ENCODE peak calls at places on chromosome 7, in six cellular contexts. C is neuronal stem cell; N is effector memory CD4-positive, alpha-beta T cell; H is fibroblast of lung; T is stomach; V is gastrocnemius medialis. O is an unnamed sample. For H3K9me3, the result is how much of the 10 kb centered on the place peaks cover.

GRCh38 chr7:106346678-106347217 is 62.0 kb upstream of the NAMPT start:
- DNase-seq in H (peak), V (no peak), C (no peak), T (no peak), N (peak), O (no peak)

GRCh38 chr7:151276651-151277590 is 28.4 kb upstream of the SMARCD3 start:
- DNase-seq in H (peak), C (peak), V (no peak), T (peak), N (peak), O (no peak)

GRCh38 chr7:48441848-48442492 is 270.7 kb downstream of the ABCA13 start:
- DNase-seq in T (no peak), V (no peak), N (no peak), H (no peak), C (no peak), O (no peak)

GRCh38 chr7:49398730-49399129 is 374.7 kb upstream of the VWC2 start:
- DNase-seq in C (no peak), N (no peak), H (peak), T (no peak), V (no peak), O (no peak)

GRCh38 chr7:4271716-4272015 is 410.4 kb upstream of the FOXK1 start:
- DNase-seq in C (no peak), T (no peak), N (no peak), H (no peak), V (no peak), O (no peak)

GRCh38 chr7:32163141-32163806 is 93.1 kb upstream of the PDE1C start:
- DNase-seq in N (no peak), C (no peak), H (peak), T (no peak), V (no peak), O (peak)

GRCh38 chr7:140684066-140684950 is 11.6 kb downstream of the ADCK2 start:
- DNase-seq in T (no peak), C (no peak), H (no peak), N (no peak), V (no peak), O (no peak)

GRCh38 chr7:8442814-8443304 is 9.4 kb downstream of the NXPH1 start:
- DNase-seq in C (peak), H (peak), V (no peak), T (peak), N (no peak), O (no peak)

GRCh38 chr7:650339-651031 is 76.0 kb upstream of the DNAAF5 start:
- DNase-seq in H (no peak), V (no peak), N (no peak), T (no peak), C (no peak), O (no peak)

GRCh38 chr7:70193514-70193913 is 595.2 kb downstream of the AUTS2 start:
- DNase-seq in C (no peak), T (no peak), V (no peak), N (no peak), H (peak), O (no peak)

GRCh38 chr7:120794100-120794729 is 63.7 kb downstream of the TSPAN12 start:
- DNase-seq in T (no peak), H (peak), N (no peak), V (no peak), C (no peak), O (no peak)

GRCh38 chr7:3437467-3437866 is 136.4 kb downstream of the SDK1 start:
- DNase-seq in T (no peak), H (no peak), C (no peak), V (no peak), N (no peak), O (no peak)

GRCh38 chr7:69837387-69838068 is 239.3 kb downstream of the AUTS2 start:
- DNase-seq in V (no peak), T (no peak), N (no peak), C (peak), H (peak), O (no peak)

GRCh38 chr7:125775319-125775718 is 845.7 kb upstream of the POT1 start:
- DNase-seq in C (no peak), T (no peak), H (no peak), N (no peak), V (no peak), O (no peak)

GRCh38 chr7:17599733-17600685 is 301.6 kb downstream of the AHR start:
- DNase-seq in C (no peak), N (no peak), H (peak), V (no peak), T (no peak), O (no peak)

GRCh38 chr7:5595545-5596045 is 172.0 kb upstream of the TNRC18 start:
- DNase-seq in V (no peak), H (peak), T (no peak), N (no peak), C (no peak), O (peak)

GRCh38 chr7:35185908-35186731 is 67.8 kb downstream of the TBX20 start:
- DNase-seq in C (peak), N (no peak), T (no peak), H (peak), V (no peak), O (no peak)

GRCh38 chr7:129859188-129859587 is 93.6 kb downstream of the UBE2H start:
- DNase-seq in N (no peak), H (peak), V (no peak), C (no peak), T (no peak), O (no peak)

GRCh38 chr7:37448057-37448636 is 517 bp downstream of the ELMO1 start:
- DNase-seq in N (peak), V (no peak), C (no peak), T (no peak), H (no peak), O (no peak)

GRCh38 chr7:16648551-16648950 is 2.6 kb downstream of the BZW2 start:
- DNase-seq in C (no peak), T (no peak), V (no peak), H (no peak), N (no peak), O (no peak)

DNA sequence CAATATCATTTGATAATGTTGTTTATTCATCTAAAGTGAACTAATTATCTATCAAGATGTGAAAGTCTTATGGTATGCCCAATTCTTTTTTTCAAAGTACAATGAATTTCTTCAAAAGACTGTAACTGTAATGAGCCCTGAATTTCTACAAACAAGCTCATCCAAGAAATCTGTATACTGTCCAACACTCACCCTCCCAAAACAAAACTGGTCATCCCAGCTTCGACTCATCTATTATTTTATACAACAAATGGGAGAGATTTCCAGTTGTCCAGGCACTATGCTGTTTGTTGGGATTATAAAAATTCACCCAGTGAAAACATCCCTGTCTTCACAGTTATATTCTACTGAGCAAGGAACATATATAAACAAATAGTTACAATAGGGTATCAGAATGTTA is 806.9 kb downstream of the TNS3 start:
- DNase-seq in N (no peak), T (no peak), H (no peak), V (no peak), C (no peak), O (no peak)
- H3K27ac ChIP-seq in N (no peak), T (no peak), H (no peak), V (peak), C (no peak), O (peak)

DNA sequence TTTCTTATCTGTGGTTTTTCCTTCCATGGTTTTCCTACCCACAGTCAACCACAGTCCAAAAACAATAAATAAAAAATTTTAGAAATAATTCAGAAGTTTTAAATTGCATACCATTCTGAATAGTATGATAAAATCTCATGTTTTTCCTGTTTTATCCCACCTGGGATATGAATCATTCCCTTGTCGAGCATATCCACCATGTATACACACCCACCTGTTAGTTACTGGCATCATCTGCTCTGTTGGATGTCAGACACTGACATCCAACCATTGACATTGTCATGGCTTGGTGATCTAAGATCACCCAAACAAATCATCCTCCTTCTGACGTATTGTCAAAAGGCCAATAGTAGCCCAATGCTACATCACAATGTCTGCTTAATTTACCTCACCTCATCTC is 749.8 kb downstream of the TNS3 start:
- DNase-seq in H (peak), V (no peak), N (no peak), T (no peak), C (no peak), O (no peak)
- H3K9me3 ChIP-seq in H (under half), V (under half), N (under half), T (under half), C (under half), O (under half)

DNA sequence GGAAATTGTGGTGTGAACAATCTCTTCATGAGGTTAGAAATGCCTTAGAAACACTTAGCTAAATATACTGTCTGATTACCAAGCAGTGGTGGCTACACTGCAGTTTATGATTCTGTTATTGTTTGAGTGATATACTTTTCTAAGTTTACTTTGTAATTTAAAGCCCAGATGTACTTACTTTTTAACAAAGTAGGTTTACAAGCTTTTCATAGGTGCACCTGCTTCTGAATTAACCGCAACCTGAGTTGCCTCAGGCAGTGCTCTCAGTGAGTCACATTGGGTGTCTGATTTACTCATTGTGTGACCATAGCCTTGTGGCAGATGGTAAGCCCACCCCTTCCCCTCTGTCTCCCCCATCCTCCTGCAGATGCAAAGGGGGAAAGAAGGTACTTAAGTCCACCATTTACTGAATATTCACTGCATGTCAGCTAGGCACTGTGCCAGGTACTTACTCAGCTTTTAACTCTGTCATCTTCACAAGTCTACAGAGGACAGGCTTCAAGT is 9.0 kb downstream of the MTURN start:
- DNase-seq in V (no peak), N (no peak), H (peak), T (no peak), C (no peak), O (no peak)
- H3K27ac ChIP-seq in V (peak), N (no peak), H (no peak), T (peak), C (no peak), O (peak)

GRCh38 chr7:56449762-56450161 is 333.5 kb upstream of the NUPR2 start:
- DNase-seq in V (no peak), C (no peak), T (no peak), N (no peak), H (no peak), O (no peak)
- H3K9me3 ChIP-seq in V (under half), C (under half), T (half or more), N (under half), H (under half), O (under half)

GRCh38 chr7:20896996-20897395 is 110.3 kb upstream of the SP8 start:
- DNase-seq in C (no peak), H (no peak), V (no peak), T (no peak), N (no peak), O (no peak)
- H3K27ac ChIP-seq in C (no peak), H (no peak), V (no peak), T (no peak), N (no peak), O (no peak)

GRCh38 chr7:157822688-157823031 is 485.9 kb downstream of the DNAJB6 start:
- DNase-seq in V (no peak), H (no peak), C (no peak), N (no peak), T (no peak), O (no peak)

GRCh38 chr7:157820796-157821195 is 484.0 kb downstream of the DNAJB6 start:
- DNase-seq in V (no peak), C (no peak), H (no peak), T (no peak), N (no peak), O (no peak)

GRCh38 chr7:157824011-157824818 is 487.4 kb downstream of the DNAJB6 start:
- DNase-seq in T (no peak), H (no peak), V (no peak), C (no peak), N (no peak), O (no peak)

GRCh38 chr7:157824819-157825121 is 488.0 kb downstream of the DNAJB6 start:
- DNase-seq in T (no peak), C (no peak), H (no peak), V (no peak), N (no peak), O (no peak)

GRCh38 chr7:157821959-157822687 is 485.3 kb downstream of the DNAJB6 start:
- DNase-seq in N (no peak), T (no peak), C (no peak), V (no peak), H (no peak), O (no peak)
- H3K9me3 ChIP-seq in N (under half), T (under half), C (under half), V (under half), H (under half), O (under half)

GRCh38 chr7:156684251-156684650 is 43.7 kb downstream of the RNF32 start:
- DNase-seq in H (no peak), C (no peak), N (no peak), V (no peak), T (no peak), O (no peak)
- H3K27ac ChIP-seq in H (no peak), C (no peak), N (no peak), V (no peak), T (no peak), O (no peak)

GRCh38 chr7:157768198-157768597 is 431.4 kb downstream of the DNAJB6 start:
- DNase-seq in H (no peak), T (no peak), V (no peak), N (no peak), C (no peak), O (no peak)

GRCh38 chr7:157766098-157766497 is 429.3 kb downstream of the DNAJB6 start:
- DNase-seq in V (no peak), T (no peak), C (no peak), N (no peak), H (no peak), O (no peak)

GRCh38 chr7:157769870-157770213 is 433.0 kb downstream of the DNAJB6 start:
- DNase-seq in H (no peak), V (no peak), N (no peak), C (no peak), T (no peak), O (no peak)

GRCh38 chr7:157769016-157769869 is 432.4 kb downstream of the DNAJB6 start:
- DNase-seq in V (no peak), C (peak), N (no peak), T (no peak), H (peak), O (no peak)

GRCh38 chr7:157767466-157767865 is 430.7 kb downstream of the DNAJB6 start:
- DNase-seq in C (no peak), V (no peak), T (no peak), H (no peak), N (no peak), O (no peak)
- H3K9me3 ChIP-seq in C (under half), V (under half), T (under half), H (under half), N (under half), O (under half)

O was measured in thoracic aorta.